ENCODE peak calls at places on chromosomes 7 and 10, in eight cellular contexts. B is substantia nigra; K is testis; Q is NCI-H1092 treated with DMSO at 0.1 percent for 48 hours; F is activated T-helper 9 cell treated with anti-CD3 and anti-CD28 coated beads, Interleukin-2, amount 50 U/mL, for 16 hours; N is GM12865; E is breast epithelium; G is BJ. Z is an unnamed sample.

GRCh38 chr10:132293416-132294195 is 14.1 kb downstream of the STK32C start:
- DNase-seq in G (no peak), F (no peak), B (no peak), Q (peak), K (peak), E (peak), N (no peak), Z (no peak)

GRCh38 chr10:96073722-96074121 is 30.3 kb downstream of the CCNJ start:
- DNase-seq in Q (no peak), B (no peak), N (peak), F (no peak), E (no peak), K (no peak), G (no peak), Z (no peak)

GRCh38 chr7:93238748-93239147 is 6.6 kb downstream of the VPS50 start:
- DNase-seq in F (no peak), B (no peak), Q (no peak), K (no peak), E (no peak), G (no peak), N (no peak), Z (no peak)

GRCh38 chr7:20190588-20190987 is 26.6 kb downstream of the MACC1 start:
- DNase-seq in B (no peak), G (no peak), N (no peak), E (no peak), F (no peak), Q (no peak), K (no peak), Z (no peak)

GRCh38 chr7:8161398-8161828 is 100.6 kb downstream of the ICA1 start:
- DNase-seq in Q (no peak), B (no peak), N (no peak), F (no peak), E (no peak), G (no peak), K (no peak), Z (no peak)

GRCh38 chr7:141481971-141482370 is 69.2 kb upstream of the AGK start:
- DNase-seq in Q (no peak), B (no peak), N (no peak), K (no peak), F (no peak), G (no peak), E (no peak), Z (no peak)

GRCh38 chr10:97570789-97571536 is 1.6 kb upstream of the ANKRD2 start:
- DNase-seq in N (no peak), G (no peak), B (no peak), Q (no peak), F (no peak), K (no peak), E (no peak), Z (no peak)

GRCh38 chr7:16431646-16432424 is 10.5 kb upstream of the CRPPA start:
- DNase-seq in B (no peak), F (no peak), K (peak), Q (peak), N (peak), E (no peak), G (no peak), Z (peak)

GRCh38 chr10:112092529-112092928 is 91.0 kb downstream of the GPAM start:
- DNase-seq in Q (no peak), N (no peak), F (no peak), B (no peak), K (no peak), E (no peak), G (no peak), Z (no peak)

GRCh38 chr7:94904982-94905381 is 2.4 kb upstream of the PPP1R9A start:
- DNase-seq in B (no peak), N (no peak), G (no peak), F (no peak), E (no peak), K (no peak), Q (no peak), Z (no peak)

GRCh38 chr7:134850048-134850447 is 70.6 kb downstream of the CALD1 start:
- DNase-seq in N (no peak), K (no peak), E (no peak), B (no peak), Q (no peak), F (no peak), G (no peak), Z (no peak)

GRCh38 chr10:50229460-50229859 is 21.9 kb downstream of the ASAH2 start:
- DNase-seq in N (no peak), K (no peak), B (no peak), G (no peak), F (no peak), Q (no peak), E (no peak), Z (no peak)

GRCh38 chr7:50721661-50722259 is 60.9 kb downstream of the GRB10 start:
- DNase-seq in F (no peak), K (no peak), Q (no peak), N (no peak), G (no peak), B (no peak), E (no peak), Z (peak)

GRCh38 chr7:127667751-127668530 is 15.9 kb downstream of the SND1 start:
- DNase-seq in E (no peak), B (no peak), N (no peak), K (no peak), F (no peak), Q (no peak), G (no peak), Z (no peak)

GRCh38 chr10:91162050-91162494 is 58.4 kb upstream of the PCGF5 start:
- DNase-seq in G (no peak), N (peak), Q (peak), E (no peak), K (peak), B (no peak), F (no peak), Z (no peak)

GRCh38 chr10:97849101-97849490 is 547 bp upstream of the GOLGA7B start:
- DNase-seq in Q (peak), N (no peak), K (no peak), E (no peak), B (no peak), G (no peak), F (no peak), Z (peak)

GRCh38 chr7:76260171-76260703 is 42.2 kb upstream of the HSPB1 start:
- DNase-seq in F (peak), B (no peak), E (no peak), Q (peak), K (peak), N (peak), G (no peak), Z (peak)

GRCh38 chr10:3538850-3539531 is 246.0 kb downstream of the KLF6 start:
- DNase-seq in G (peak), B (no peak), N (no peak), E (no peak), Q (no peak), F (no peak), K (no peak), Z (peak)

GRCh38 chr7:69739182-69739581 is 140.9 kb downstream of the AUTS2 start:
- DNase-seq in G (no peak), N (peak), F (no peak), B (no peak), Q (no peak), K (no peak), E (no peak), Z (peak)

GRCh38 chr7:87151701-87152111 is 547 bp upstream of the DMTF1 start:
- DNase-seq in K (no peak), B (no peak), N (no peak), Q (no peak), E (no peak), G (no peak), F (no peak), Z (no peak)